ENCODE peak calls at places on chromosomes 1 and 21, in six cellular contexts. V, S, N, Y, P and Q are unnamed samples.

GRCh38 chr1:33535334-33535733 is 62.9 kb downstream of the ZSCAN20 start:
- DNase-seq in N (no peak), S (no peak), V (no peak), Y (no peak), P (no peak), Q (no peak)

GRCh38 chr21:44878053-44878982 is 4.8 kb upstream of the PTTG1IP start:
- DNase-seq in N (no peak), S (no peak), V (no peak), P (no peak), Y (peak; percentile 89), Q (no peak)

GRCh38 chr1:203744008-203744972 is 20.7 kb upstream of the LAX1 start:
- DNase-seq in N (peak; percentile 92), Y (peak; percentile 49), P (peak; percentile 56), V (no peak), S (no peak), Q (peak; percentile 57)

GRCh38 chr1:116110507-116111195 is 548 bp upstream of the MAB21L3 start:
- DNase-seq in V (no peak), S (no peak), Y (no peak), N (no peak), P (no peak), Q (no peak)

GRCh38 chr1:214615111-214615510 is 12.1 kb downstream of the CENPF start:
- DNase-seq in V (no peak), S (no peak), Y (peak; percentile 16), N (no peak), P (no peak), Q (no peak)

GRCh38 chr1:53219711-53220110 is 723 bp downstream of the CZIB start:
- DNase-seq in Y (no peak), V (no peak), P (no peak), S (no peak), N (no peak), Q (no peak)

GRCh38 chr1:162846256-162847212 is 14.4 kb downstream of the CCDC190 start:
- DNase-seq in P (peak; percentile 38), Y (peak; percentile 44), V (no peak), N (no peak), S (no peak), Q (no peak)

GRCh38 chr1:195738971-195739650 is 869.1 kb downstream of the KCNT2 start:
- DNase-seq in N (no peak), S (no peak), V (no peak), P (peak; percentile 28), Y (no peak), Q (no peak)

GRCh38 chr1:35164893-35165292 is 28.1 kb downstream of the SFPQ start:
- DNase-seq in N (no peak), S (no peak), V (no peak), P (no peak), Y (no peak), Q (no peak)

GRCh38 chr1:15007842-15008241 is 145.7 kb upstream of the TMEM51 start:
- DNase-seq in Y (no peak), N (no peak), P (no peak), S (no peak), V (no peak), Q (no peak)

GRCh38 chr1:215905493-215906095 is 338.5 kb downstream of the KCTD3 start:
- DNase-seq in S (no peak), P (peak; percentile 42), Y (no peak), V (no peak), N (no peak), Q (no peak)

GRCh38 chr1:156414440-156415064 is 45.5 kb downstream of the RHBG start:
- DNase-seq in S (no peak), Y (peak; percentile 14), V (no peak), N (no peak), P (no peak), Q (no peak)

GRCh38 chr1:172938676-172939075 is 112.1 kb downstream of the TNFSF18 start:
- DNase-seq in S (no peak), Y (peak; percentile 53), N (no peak), P (peak; percentile 83), V (no peak), Q (peak; percentile 52)